ENCODE peak calls at places on chromosomes 3 and 15, in six cellular contexts. J, Y, C, R, B and U are unnamed samples. For H3K27me3, the result is how much of the 10 kb centered on the place peaks cover.

GRCh38 chr3:95302044-95302443 is 1239.2 kb downstream of the NSUN3 start:
- DNase-seq in J (no peak), Y (no peak), C (no peak), R (no peak), B (no peak), U (no peak)

GRCh38 chr15:101305820-101306255 is 10.8 kb upstream of the SNRPA1 start:
- DNase-seq in J (no peak), Y (no peak), C (no peak), R (no peak), B (no peak), U (no peak)

GRCh38 chr3:57281710-57282109 is 10.8 kb downstream of the ASB14 start:
- DNase-seq in J (no peak), Y (no peak), C (no peak), R (no peak), B (no peak), U (no peak)

GRCh38 chr15:81294501-81294850 is 29.5 kb downstream of the STARD5 start:
- DNase-seq in J (no peak), Y (no peak), C (no peak), R (no peak), B (no peak), U (no peak)

GRCh38 chr15:66285462-66286280 is 7.7 kb upstream of the DIS3L start:
- DNase-seq in J (no peak), Y (no peak), C (no peak), R (no peak), B (no peak), U (no peak)

GRCh38 chr3:134795776-134796312 is 784 bp downstream of the EPHB1 start:
- DNase-seq in J (no peak), Y (peak), C (no peak), R (no peak), B (peak), U (no peak)

GRCh38 chr3:21781371-21781770 is 30.4 kb upstream of the ZNF385D start:
- DNase-seq in J (no peak), Y (no peak), C (no peak), R (no peak), B (no peak), U (no peak)

GRCh38 chr3:20395692-20396091 is 209.7 kb upstream of the SGO1 start:
- DNase-seq in J (no peak), Y (no peak), C (no peak), R (no peak), B (no peak), U (no peak)

GRCh38 chr3:58585005-58585786 is 8.0 kb upstream of the FAM107A start:
- DNase-seq in J (no peak), Y (peak), C (peak), R (peak), B (peak), U (peak)

GRCh38 chr3:190048831-190049541 is 71.7 kb downstream of the P3H2 start:
- DNase-seq in J (no peak), Y (no peak), C (no peak), R (no peak), B (no peak), U (no peak)

GRCh38 chr3:52085883-52086282 is 29.5 kb upstream of the DUSP7 start:
- DNase-seq in J (no peak), Y (no peak), C (no peak), R (peak), B (no peak), U (no peak)

GRCh38 chr3:183644244-183644643 is 8.8 kb downstream of the KLHL24 start:
- DNase-seq in J (no peak), Y (no peak), C (no peak), R (no peak), B (no peak), U (no peak)

GRCh38 chr15:44656913-44657312 is 6.5 kb downstream of the SPG11 start:
- DNase-seq in J (no peak), Y (no peak), C (no peak), R (no peak), B (no peak), U (no peak)

GRCh38 chr3:17833786-17834559 is 91.5 kb upstream of the TBC1D5 start:
- DNase-seq in J (no peak), Y (no peak), C (no peak), R (no peak), B (no peak), U (no peak)

GRCh38 chr3:58522759-58523425 is 14.1 kb downstream of the ACOX2 start:
- DNase-seq in J (no peak), Y (no peak), C (no peak), R (no peak), B (no peak), U (no peak)

GRCh38 chr15:49328941-49329340 is 94.1 kb upstream of the FGF7 start:
- DNase-seq in J (no peak), Y (no peak), C (no peak), R (no peak), B (no peak), U (no peak)

GRCh38 chr3:160395297-160395696 is 3.7 kb downstream of the IFT80 start:
- DNase-seq in J (no peak), Y (no peak), C (no peak), R (no peak), B (no peak), U (no peak)

GRCh38 chr3:138202945-138203701 is 16.0 kb downstream of the ARMC8 start:
- DNase-seq in J (no peak), Y (no peak), C (no peak), R (no peak), B (no peak), U (no peak)

GRCh38 chr15:88048237-88048636 is 208.3 kb downstream of the NTRK3 start:
- DNase-seq in J (no peak), Y (no peak), C (no peak), R (no peak), B (no peak), U (no peak)

GRCh38 chr3:57154470-57154869 is 10.7 kb downstream of the IL17RD start:
- DNase-seq in J (no peak), Y (no peak), C (no peak), R (no peak), B (no peak), U (no peak)

GRCh38 chr3:127389913-127390312 is 102.1 kb upstream of the PRR20G start:
- DNase-seq in J (no peak), Y (no peak), C (no peak), R (no peak), B (peak), U (no peak)

GRCh38 chr15:31272558-31273257 is 53.9 kb upstream of the KLF13 start:
- DNase-seq in J (no peak), Y (peak), C (no peak), R (no peak), B (peak), U (peak)

GRCh38 chr15:101123222-101123910 is 128.5 kb downstream of the CHSY1 start:
- DNase-seq in J (no peak), Y (no peak), C (no peak), R (no peak), B (no peak), U (no peak)

GRCh38 chr3:101066776-101067175 is 73.6 kb upstream of the ABI3BP start:
- DNase-seq in J (no peak), Y (no peak), C (no peak), R (no peak), B (no peak), U (no peak)

GRCh38 chr15:100726070-100726420 is 123.7 kb downstream of the ASB7 start:
- DNase-seq in J (no peak), Y (no peak), C (peak), R (no peak), B (no peak), U (no peak)

GRCh38 chr3:17910922-17911321 is 168.5 kb upstream of the TBC1D5 start:
- DNase-seq in J (no peak), Y (no peak), C (no peak), R (no peak), B (no peak), U (no peak)

GRCh38 chr15:62749445-62749844 is 293.1 kb upstream of the TPM1 start:
- DNase-seq in J (no peak), Y (no peak), C (no peak), R (no peak), B (no peak), U (no peak)

GRCh38 chr3:119324899-119325298 is 30.7 kb downstream of the ARHGAP31 start:
- DNase-seq in J (no peak), Y (no peak), C (no peak), R (no peak), B (no peak), U (no peak)

GRCh38 chr15:96107922-96108321 is 222.6 kb upstream of the NR2F2 start:
- DNase-seq in J (no peak), Y (no peak), C (no peak), R (no peak), B (no peak), U (no peak)

GRCh38 chr3:154323921-154324738 is at the start of gene DHX36:
- DNase-seq in J (peak), Y (peak), C (peak), R (peak), B (peak), U (peak)
- TF ChIP-seq POLR2A in J (peak), Y (peak), C (peak), R (no peak), B (peak), U (peak)

DNA sequence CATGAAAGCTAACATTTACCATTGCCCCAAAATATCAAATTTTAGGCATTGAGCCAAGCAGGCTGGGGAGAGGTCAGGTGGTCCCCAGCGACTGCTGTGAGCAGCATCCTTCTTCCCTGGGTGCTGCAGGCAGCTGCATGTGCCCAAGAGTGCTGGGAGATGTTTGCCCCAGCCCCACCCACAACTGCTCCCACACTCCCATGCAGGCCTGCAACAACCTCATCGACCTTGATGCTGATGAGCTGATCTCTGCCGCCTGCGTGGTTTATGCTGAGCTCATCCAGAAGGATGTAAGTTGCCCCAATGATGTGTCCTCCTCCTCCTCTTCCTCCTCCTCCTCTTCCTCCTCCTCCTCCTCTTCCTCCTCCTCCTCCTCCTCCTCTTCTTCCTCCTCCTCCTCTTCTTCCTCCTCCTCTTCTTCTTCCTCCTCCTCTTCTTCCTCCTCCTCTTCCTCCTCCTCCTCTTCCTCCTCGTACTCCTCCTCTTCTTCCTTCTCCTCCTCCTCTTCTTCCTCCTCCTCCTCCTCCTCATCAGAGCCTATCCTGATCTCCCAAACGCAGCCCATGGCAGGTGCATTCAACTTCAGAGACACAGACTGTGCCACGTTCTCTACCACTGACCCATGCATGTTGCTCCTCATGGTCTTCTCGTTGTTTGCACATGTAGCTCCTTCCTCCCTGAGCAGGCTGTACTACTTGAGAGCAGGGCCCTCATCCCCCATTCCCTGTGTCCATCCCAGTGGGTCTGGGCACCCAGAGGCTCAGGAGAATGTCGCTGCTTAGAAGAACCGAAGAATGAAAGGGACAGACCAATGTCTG is 15.1 kb downstream of the TBC1D21 start:
- DNase-seq in J (no peak), Y (no peak), C (no peak), R (no peak), B (no peak), U (no peak)
- H3K27me3 ChIP-seq in J (under half), Y (under half), C (under half), R (under half), B (under half), U (under half)

DNA sequence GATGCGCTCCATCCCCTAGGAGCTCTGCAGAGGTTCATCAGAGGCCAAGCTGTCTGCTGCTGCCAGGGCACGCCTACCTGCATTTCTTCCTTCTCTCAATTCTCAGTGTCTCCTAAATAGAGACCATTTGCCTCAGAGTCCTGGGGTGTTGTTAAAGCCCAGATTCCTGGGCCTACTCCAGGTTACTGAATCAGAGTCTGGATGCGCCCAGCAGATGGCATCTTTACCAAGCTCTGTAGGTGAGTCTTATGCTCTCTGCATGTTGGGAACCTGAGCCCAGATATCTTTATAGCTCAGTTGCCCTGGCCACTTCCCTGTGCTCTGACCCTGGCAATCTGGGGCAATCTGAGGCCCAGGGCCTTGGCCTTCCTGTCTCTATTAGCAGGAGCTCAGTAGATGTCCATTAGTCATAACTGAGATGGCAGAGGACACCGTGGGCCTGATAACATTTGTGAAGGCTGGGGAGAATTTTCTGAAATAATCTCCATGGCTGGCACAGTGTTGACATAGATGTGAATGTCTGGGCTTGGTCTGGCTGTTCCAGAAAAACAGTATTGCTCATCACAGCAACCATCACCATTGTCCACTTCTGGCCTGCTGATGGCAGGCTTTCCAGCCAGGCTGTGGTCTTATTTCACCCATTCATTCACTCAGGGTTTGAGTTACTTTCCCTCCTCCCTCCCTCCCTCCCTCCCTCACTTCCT is 13.2 kb upstream of the RBP1 start:
- DNase-seq in J (no peak), Y (no peak), C (no peak), R (no peak), B (no peak), U (no peak)
- TF ChIP-seq CTCF in J (no peak), Y (no peak), C (no peak), R (no peak), B (no peak), U (no peak)

GRCh38 chr15:64635486-64635815 is 139.9 kb downstream of the RBPMS2 start:
- DNase-seq in J (no peak), Y (peak), C (peak), R (no peak), B (no peak), U (no peak)

GRCh38 chr15:64633332-64633731 is 142.1 kb downstream of the RBPMS2 start:
- DNase-seq in J (no peak), Y (no peak), C (no peak), R (no peak), B (no peak), U (no peak)

GRCh38 chr15:64634020-64634419 is 141.4 kb downstream of the RBPMS2 start:
- DNase-seq in J (no peak), Y (no peak), C (no peak), R (no peak), B (no peak), U (no peak)

GRCh38 chr15:64636101-64636500 is 139.3 kb downstream of the RBPMS2 start:
- DNase-seq in J (no peak), Y (no peak), C (no peak), R (no peak), B (no peak), U (no peak)

DNA sequence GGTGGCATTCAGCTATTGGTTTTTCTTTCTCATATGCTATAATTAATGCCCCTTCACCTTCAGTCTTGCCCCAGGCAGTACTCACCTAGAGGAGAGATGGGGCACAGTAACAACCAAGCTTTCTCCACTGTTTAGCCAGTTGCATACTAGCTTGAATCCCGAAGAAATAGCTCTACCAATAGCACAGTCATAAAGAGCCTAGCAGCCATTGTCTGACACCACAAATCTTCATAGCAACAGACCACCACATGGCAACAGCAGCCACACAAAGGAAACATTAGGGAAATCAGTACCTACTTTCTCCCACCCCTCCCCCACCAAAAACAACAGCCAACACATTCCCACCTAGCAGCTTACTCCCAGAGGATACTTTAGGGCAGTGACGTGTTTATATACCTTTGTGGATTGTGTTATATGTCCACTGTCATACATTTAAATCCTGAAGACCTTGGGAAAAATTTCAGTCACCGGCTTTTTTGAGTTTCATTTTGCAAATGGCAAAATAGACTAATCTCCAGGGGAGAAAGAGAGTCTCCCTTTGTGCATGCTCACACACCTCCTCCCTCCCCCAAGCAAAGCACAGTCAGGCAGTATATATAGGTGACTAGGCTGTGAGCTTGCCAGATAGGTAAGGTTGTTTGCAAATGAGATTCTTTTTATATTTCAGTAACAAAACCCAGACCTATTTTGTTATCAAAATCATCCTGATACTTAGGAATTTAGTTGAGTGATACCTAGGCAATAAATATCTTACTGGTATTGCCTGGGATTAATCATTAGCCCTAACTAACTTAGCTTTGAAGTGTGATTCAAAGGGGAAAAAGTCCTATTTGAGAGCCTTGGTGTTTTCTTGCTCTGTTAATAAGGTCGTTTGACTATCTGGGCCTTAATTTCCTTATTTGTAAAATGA is 140.6 kb downstream of the RBPMS2 start:
- DNase-seq in J (no peak), Y (no peak), C (no peak), R (no peak), B (no peak), U (no peak)
- TF ChIP-seq POLR2A in J (no peak), Y (no peak), C (no peak), R (no peak), B (no peak), U (no peak)

GRCh38 chr3:55490194-55490913 is 3.2 kb upstream of the WNT5A start:
- DNase-seq in J (no peak), Y (no peak), C (no peak), R (no peak), B (no peak), U (no peak)
- H3K27me3 ChIP-seq in J (under half), Y (under half), C (half or more), R (under half), B (under half), U (under half)

GRCh38 chr3:192915306-192915705 is 2.4 kb downstream of the MB21D2 start:
- DNase-seq in J (no peak), Y (no peak), C (no peak), R (no peak), B (no peak), U (no peak)
- TF ChIP-seq CTCF in J (no peak), Y (no peak), C (no peak), R (no peak), B (no peak), U (no peak)

GRCh38 chr3:121663171-121663847 is 2.6 kb upstream of the HCLS1 start:
- DNase-seq in J (no peak), Y (no peak), C (no peak), R (no peak), B (no peak), U (no peak)

GRCh38 chr3:121662742-121663141 is 2.0 kb upstream of the HCLS1 start:
- DNase-seq in J (no peak), Y (no peak), C (no peak), R (no peak), B (no peak), U (no peak)

GRCh38 chr3:121661376-121661775 is 673 bp upstream of the HCLS1 start:
- DNase-seq in J (no peak), Y (no peak), C (no peak), R (no peak), B (no peak), U (no peak)

GRCh38 chr3:121658716-121659435 is 1.8 kb downstream of the HCLS1 start:
- DNase-seq in J (no peak), Y (no peak), C (no peak), R (no peak), B (no peak), U (no peak)

GRCh38 chr3:121660356-121661171 is at the start of gene HCLS1:
- DNase-seq in J (peak), Y (peak), C (peak), R (peak), B (no peak), U (no peak)
- TF ChIP-seq POLR2A in J (peak), Y (peak), C (no peak), R (no peak), B (no peak), U (no peak)

GRCh38 chr3:10757021-10757820 is 58.8 kb upstream of the SLC6A11 start:
- DNase-seq in J (no peak), Y (no peak), C (no peak), R (no peak), B (no peak), U (no peak)

GRCh38 chr3:10757821-10758130 is 58.3 kb upstream of the SLC6A11 start:
- DNase-seq in J (no peak), Y (no peak), C (no peak), R (no peak), B (no peak), U (no peak)

GRCh38 chr3:10753964-10754363 is 62.1 kb upstream of the SLC6A11 start:
- DNase-seq in J (no peak), Y (no peak), C (no peak), R (no peak), B (peak), U (no peak)

GRCh38 chr3:10758304-10759037 is 57.6 kb upstream of the SLC6A11 start:
- DNase-seq in J (no peak), Y (no peak), C (peak), R (no peak), B (peak), U (peak)

GRCh38 chr3:10756546-10756945 is 59.5 kb upstream of the SLC6A11 start:
- DNase-seq in J (no peak), Y (no peak), C (no peak), R (no peak), B (no peak), U (no peak)
- H3K27me3 ChIP-seq in J (under half), Y (half or more), C (under half), R (under half), B (under half), U (under half)